ENCODE peak calls at places on chromosomes 11 and 22, in seven cellular contexts. One of them, this sample, is unnamed.
A peak's percentile ranks its signal among the peaks of the same experiment; 100 is the strongest.

GRCh38 chr11:1153951-1154487 is 3.7 kb upstream of the MUC5AC start:
- DNase-seq in GM06990: no peak
- DNase-seq in CD8-positive, alpha-beta T cell: no peak
- DNase-seq in Caco-2: peak; percentile 74
- DNase-seq in Calu3: peak; percentile 93
- DNase-seq in T-helper 1 cell: no peak
- DNase-seq in lung: peak; percentile 53
- DNase-seq in this sample: no peak

GRCh38 chr11:18792066-18792591 is 531 bp upstream of the PTPN5 start:
- DNase-seq in GM06990: no peak
- DNase-seq in CD8-positive, alpha-beta T cell: no peak
- DNase-seq in Caco-2: no peak
- DNase-seq in Calu3: no peak
- DNase-seq in T-helper 1 cell: no peak
- DNase-seq in lung: no peak
- DNase-seq in this sample: no peak

GRCh38 chr11:81569999-81570398 is 1163.7 kb downstream of the FAM181B start:
- DNase-seq in GM06990: no peak
- DNase-seq in CD8-positive, alpha-beta T cell: no peak
- DNase-seq in Caco-2: no peak
- DNase-seq in Calu3: no peak
- DNase-seq in T-helper 1 cell: no peak
- DNase-seq in lung: no peak
- DNase-seq in this sample: no peak

GRCh38 chr11:70470127-70470526 is 71.8 kb downstream of the CTTN start:
- DNase-seq in GM06990: peak; percentile 73
- DNase-seq in CD8-positive, alpha-beta T cell: no peak
- DNase-seq in Caco-2: no peak
- DNase-seq in Calu3: no peak
- DNase-seq in T-helper 1 cell: no peak
- DNase-seq in lung: no peak
- DNase-seq in this sample: no peak

GRCh38 chr11:111406589-111406988 is 27.5 kb upstream of the POU2AF1 start:
- DNase-seq in GM06990: no peak
- DNase-seq in CD8-positive, alpha-beta T cell: no peak
- DNase-seq in Caco-2: no peak
- DNase-seq in Calu3: no peak
- DNase-seq in T-helper 1 cell: no peak
- DNase-seq in lung: no peak
- DNase-seq in this sample: no peak

GRCh38 chr22:49620666-49621065 is 207.0 kb downstream of the BRD1 start:
- DNase-seq in GM06990: no peak
- DNase-seq in CD8-positive, alpha-beta T cell: no peak
- DNase-seq in Caco-2: no peak
- DNase-seq in Calu3: no peak
- DNase-seq in T-helper 1 cell: no peak
- DNase-seq in lung: no peak
- DNase-seq in this sample: no peak

GRCh38 chr11:69915501-69916250 is 96.5 kb upstream of the FGF3 start:
- DNase-seq in GM06990: no peak
- DNase-seq in CD8-positive, alpha-beta T cell: peak; percentile 7
- DNase-seq in Caco-2: peak; percentile 90
- DNase-seq in Calu3: peak; percentile 92
- DNase-seq in T-helper 1 cell: peak; percentile 15
- DNase-seq in lung: peak; percentile 81
- DNase-seq in this sample: peak; percentile 54

GRCh38 chr22:35872451-35872850 is 154.8 kb downstream of the APOL5 start:
- DNase-seq in GM06990: no peak
- DNase-seq in CD8-positive, alpha-beta T cell: no peak
- DNase-seq in Caco-2: no peak
- DNase-seq in Calu3: no peak
- DNase-seq in T-helper 1 cell: no peak
- DNase-seq in lung: no peak
- DNase-seq in this sample: no peak

GRCh38 chr22:28034760-28035401 is 115.8 kb upstream of the PITPNB start:
- DNase-seq in GM06990: no peak
- DNase-seq in CD8-positive, alpha-beta T cell: no peak
- DNase-seq in Caco-2: no peak
- DNase-seq in Calu3: no peak
- DNase-seq in T-helper 1 cell: no peak
- DNase-seq in lung: peak; percentile 65
- DNase-seq in this sample: no peak